ENCODE peak calls at places on chromosomes 6 and 20, in four cellular contexts. One of them, this sample, is unnamed.

GRCh38 chr6:169953686-169954085 is 202.3 kb downstream of the ERMARD start:
- DNase-seq in H1: no peak
- DNase-seq in GM12878: no peak
- DNase-seq in K562: no peak
- DNase-seq in this sample: no peak

GRCh38 chr6:100886078-100886477 is 4.9 kb upstream of the ASCC3 start:
- DNase-seq in H1: no peak
- DNase-seq in GM12878: no peak
- DNase-seq in K562: no peak
- DNase-seq in this sample: no peak

GRCh38 chr6:41511443-41512060 is 34.6 kb upstream of the FOXP4 start:
- DNase-seq in H1: no peak
- DNase-seq in GM12878: no peak
- DNase-seq in K562: no peak
- DNase-seq in this sample: no peak

GRCh38 chr6:12371641-12372146 is 81.5 kb downstream of the EDN1 start:
- DNase-seq in H1: no peak
- DNase-seq in GM12878: no peak
- DNase-seq in K562: no peak
- DNase-seq in this sample: no peak

GRCh38 chr20:45595235-45595634 is 16.2 kb upstream of the WFDC8 start:
- DNase-seq in H1: no peak
- DNase-seq in GM12878: no peak
- DNase-seq in K562: no peak
- DNase-seq in this sample: no peak

GRCh38 chr20:48769111-48769879 is 58.5 kb downstream of the PREX1 start:
- DNase-seq in H1: no peak
- DNase-seq in GM12878: no peak
- DNase-seq in K562: peak
- DNase-seq in this sample: no peak

GRCh38 chr20:63047946-63048345 is 41.2 kb upstream of the BHLHE23 start:
- DNase-seq in H1: no peak
- DNase-seq in GM12878: no peak
- DNase-seq in K562: no peak
- DNase-seq in this sample: no peak

GRCh38 chr6:15888798-15889772 is 226.3 kb upstream of the DTNBP1 start:
- DNase-seq in H1: no peak
- DNase-seq in GM12878: no peak
- DNase-seq in K562: no peak
- DNase-seq in this sample: no peak

GRCh38 chr20:52971498-52972189 is 514 bp upstream of the TSHZ2 start:
- DNase-seq in H1: no peak
- DNase-seq in GM12878: no peak
- DNase-seq in K562: no peak
- DNase-seq in this sample: no peak

GRCh38 chr6:8506123-8506522 is 70.8 kb upstream of the SLC35B3 start:
- DNase-seq in H1: no peak
- DNase-seq in GM12878: no peak
- DNase-seq in K562: no peak
- DNase-seq in this sample: no peak

GRCh38 chr6:105810105-105810921 is 275.8 kb upstream of the PRDM1 start:
- DNase-seq in H1: no peak
- DNase-seq in GM12878: no peak
- DNase-seq in K562: peak
- DNase-seq in this sample: peak

GRCh38 chr6:134826889-134827737 is 122.8 kb downstream of the ALDH8A1 start:
- DNase-seq in H1: no peak
- DNase-seq in GM12878: no peak
- DNase-seq in K562: no peak
- DNase-seq in this sample: no peak

GRCh38 chr20:61754976-61755778 is 310.5 kb downstream of the TAF4 start:
- DNase-seq in H1: no peak
- DNase-seq in GM12878: no peak
- DNase-seq in K562: no peak
- DNase-seq in this sample: no peak

GRCh38 chr20:5222919-5223634 is 93.7 kb downstream of the PROKR2 start:
- DNase-seq in H1: peak
- DNase-seq in GM12878: peak
- DNase-seq in K562: peak
- DNase-seq in this sample: peak

GRCh38 chr20:48722002-48722731 is 105.6 kb downstream of the PREX1 start:
- DNase-seq in H1: no peak
- DNase-seq in GM12878: no peak
- DNase-seq in K562: no peak
- DNase-seq in this sample: no peak

GRCh38 chr20:18428490-18429173 is 38.2 kb downstream of the DZANK1 start:
- DNase-seq in H1: no peak
- DNase-seq in GM12878: no peak
- DNase-seq in K562: no peak
- DNase-seq in this sample: no peak

GRCh38 chr6:143555071-143555492 is 43.6 kb upstream of the FUCA2 start:
- DNase-seq in H1: no peak
- DNase-seq in GM12878: no peak
- DNase-seq in K562: peak
- DNase-seq in this sample: no peak

GRCh38 chr6:16690244-16691142 is 70.8 kb downstream of the ATXN1 start:
- DNase-seq in H1: no peak
- DNase-seq in GM12878: no peak
- DNase-seq in K562: no peak
- DNase-seq in this sample: no peak

GRCh38 chr6:90098025-90098474 is 198.6 kb downstream of the BACH2 start:
- DNase-seq in H1: no peak
- DNase-seq in GM12878: no peak
- DNase-seq in K562: no peak
- DNase-seq in this sample: no peak
- TF ChIP-seq EGR1 in H1: no peak
- TF ChIP-seq EGR1 in GM12878: no peak
- TF ChIP-seq EGR1 in K562: no peak
- TF ChIP-seq EGR1 in this sample: no peak

GRCh38 chr20:24277196-24277595 is 192.2 kb upstream of the SYNDIG1 start:
- DNase-seq in H1: no peak
- DNase-seq in GM12878: no peak
- DNase-seq in K562: no peak
- DNase-seq in this sample: no peak
- TF ChIP-seq EGR1 in H1: no peak
- TF ChIP-seq EGR1 in GM12878: no peak
- TF ChIP-seq EGR1 in K562: no peak
- TF ChIP-seq EGR1 in this sample: no peak

GRCh38 chr20:24983896-24984295 is 8.7 kb downstream of the APMAP start:
- DNase-seq in H1: no peak
- DNase-seq in GM12878: no peak
- DNase-seq in K562: no peak
- DNase-seq in this sample: no peak

GRCh38 chr20:24981282-24981681 is 11.3 kb downstream of the APMAP start:
- DNase-seq in H1: no peak
- DNase-seq in GM12878: no peak
- DNase-seq in K562: no peak
- DNase-seq in this sample: no peak

GRCh38 chr20:24980321-24981053 is 12.1 kb downstream of the APMAP start:
- DNase-seq in H1: no peak
- DNase-seq in GM12878: no peak
- DNase-seq in K562: no peak
- DNase-seq in this sample: no peak

GRCh38 chr20:24979036-24979960 is 13.3 kb downstream of the APMAP start:
- DNase-seq in H1: no peak
- DNase-seq in GM12878: no peak
- DNase-seq in K562: no peak
- DNase-seq in this sample: no peak

DNA sequence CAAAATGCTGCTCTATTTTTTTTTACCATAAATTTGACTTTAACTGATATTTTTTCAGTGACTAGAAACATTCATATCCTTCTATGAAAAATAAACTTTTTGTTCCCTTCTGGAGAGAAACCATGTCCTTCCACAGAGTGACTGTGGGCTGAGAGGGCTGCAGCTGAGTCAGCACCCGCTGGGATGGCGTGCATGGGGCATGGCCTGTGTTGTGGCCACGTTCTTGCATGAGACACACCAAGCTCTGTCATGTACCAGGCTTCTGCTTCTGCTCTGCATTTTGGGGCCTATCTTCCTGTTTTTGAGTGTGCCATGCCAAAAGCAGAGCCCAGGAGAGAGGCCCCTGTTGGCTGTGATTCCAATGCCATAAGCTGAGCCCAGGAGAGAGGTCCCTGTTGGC is 10.8 kb downstream of the APMAP start:
- DNase-seq in H1: no peak
- DNase-seq in GM12878: no peak
- DNase-seq in K562: no peak
- DNase-seq in this sample: no peak
- TF ChIP-seq EGR1 in H1: no peak
- TF ChIP-seq EGR1 in GM12878: no peak
- TF ChIP-seq EGR1 in K562: no peak
- TF ChIP-seq EGR1 in this sample: no peak

GRCh38 chr6:151322570-151322969 is 68.8 kb downstream of the ZBTB2 start:
- DNase-seq in H1: no peak
- DNase-seq in GM12878: no peak
- DNase-seq in K562: peak
- DNase-seq in this sample: no peak

GRCh38 chr6:151321438-151321837 is 69.9 kb downstream of the ZBTB2 start:
- DNase-seq in H1: no peak
- DNase-seq in GM12878: no peak
- DNase-seq in K562: no peak
- DNase-seq in this sample: no peak

GRCh38 chr6:151325075-151326050 is 66.0 kb downstream of the ZBTB2 start:
- DNase-seq in H1: no peak
- DNase-seq in GM12878: no peak
- DNase-seq in K562: no peak
- DNase-seq in this sample: peak

GRCh38 chr6:151327079-151327478 is 64.3 kb downstream of the ZBTB2 start:
- DNase-seq in H1: no peak
- DNase-seq in GM12878: no peak
- DNase-seq in K562: no peak
- DNase-seq in this sample: no peak

GRCh38 chr6:151324079-151324825 is 67.1 kb downstream of the ZBTB2 start:
- DNase-seq in H1: peak
- DNase-seq in GM12878: peak
- DNase-seq in K562: peak
- DNase-seq in this sample: peak
- TF ChIP-seq EGR1 in H1: no peak
- TF ChIP-seq EGR1 in GM12878: no peak
- TF ChIP-seq EGR1 in K562: no peak
- TF ChIP-seq EGR1 in this sample: peak

GRCh38 chr6:37850728-37851285 is 31.3 kb downstream of the ZFAND3 start:
- DNase-seq in H1: no peak
- DNase-seq in GM12878: no peak
- DNase-seq in K562: no peak
- DNase-seq in this sample: no peak
- TF ChIP-seq EGR1 in H1: no peak
- TF ChIP-seq EGR1 in GM12878: no peak
- TF ChIP-seq EGR1 in K562: no peak
- TF ChIP-seq EGR1 in this sample: no peak

GRCh38 chr20:40160151-40160550 is 528.9 kb downstream of the MAFB start:
- DNase-seq in H1: peak
- DNase-seq in GM12878: peak
- DNase-seq in K562: peak
- DNase-seq in this sample: peak
- TF ChIP-seq EGR1 in H1: no peak
- TF ChIP-seq EGR1 in GM12878: no peak
- TF ChIP-seq EGR1 in K562: no peak
- TF ChIP-seq EGR1 in this sample: no peak

GRCh38 chr6:30396833-30397479 is 52.0 kb downstream of the RPP21 start:
- DNase-seq in H1: peak
- DNase-seq in GM12878: peak
- DNase-seq in K562: peak
- DNase-seq in this sample: peak

GRCh38 chr6:30397697-30398096 is 52.7 kb downstream of the RPP21 start:
- DNase-seq in H1: no peak
- DNase-seq in GM12878: no peak
- DNase-seq in K562: no peak
- DNase-seq in this sample: no peak

GRCh38 chr6:30394139-30394538 is 49.2 kb downstream of the RPP21 start:
- DNase-seq in H1: no peak
- DNase-seq in GM12878: no peak
- DNase-seq in K562: no peak
- DNase-seq in this sample: no peak

GRCh38 chr6:30399390-30400058 is 54.6 kb downstream of the RPP21 start:
- DNase-seq in H1: no peak
- DNase-seq in GM12878: no peak
- DNase-seq in K562: no peak
- DNase-seq in this sample: no peak
- TF ChIP-seq EGR1 in H1: no peak
- TF ChIP-seq EGR1 in GM12878: no peak
- TF ChIP-seq EGR1 in K562: no peak
- TF ChIP-seq EGR1 in this sample: no peak

GRCh38 chr6:42726026-42726425 is 3.6 kb upstream of the PRPH2 start:
- DNase-seq in H1: no peak
- DNase-seq in GM12878: no peak
- DNase-seq in K562: no peak
- DNase-seq in this sample: no peak

GRCh38 chr6:42727627-42728026 is 5.2 kb upstream of the PRPH2 start:
- DNase-seq in H1: no peak
- DNase-seq in GM12878: no peak
- DNase-seq in K562: no peak
- DNase-seq in this sample: no peak

GRCh38 chr6:42726485-42727083 is 4.2 kb upstream of the PRPH2 start:
- DNase-seq in H1: no peak
- DNase-seq in GM12878: peak
- DNase-seq in K562: peak
- DNase-seq in this sample: peak

GRCh38 chr6:42724825-42725224 is 2.4 kb upstream of the PRPH2 start:
- DNase-seq in H1: no peak
- DNase-seq in GM12878: no peak
- DNase-seq in K562: no peak
- DNase-seq in this sample: no peak

GRCh38 chr6:42727084-42727601 is 4.7 kb upstream of the PRPH2 start:
- DNase-seq in H1: no peak
- DNase-seq in GM12878: no peak
- DNase-seq in K562: no peak
- DNase-seq in this sample: no peak
- TF ChIP-seq EGR1 in H1: no peak
- TF ChIP-seq EGR1 in GM12878: no peak
- TF ChIP-seq EGR1 in K562: no peak
- TF ChIP-seq EGR1 in this sample: no peak

GRCh38 chr20:44203161-44203560 is 7.4 kb downstream of the OSER1 start:
- DNase-seq in H1: no peak
- DNase-seq in GM12878: no peak
- DNase-seq in K562: no peak
- DNase-seq in this sample: no peak
- TF ChIP-seq EGR1 in H1: no peak
- TF ChIP-seq EGR1 in GM12878: no peak
- TF ChIP-seq EGR1 in K562: no peak
- TF ChIP-seq EGR1 in this sample: no peak